ENCODE peak calls at places on chromosomes 6 and 20, in five cellular contexts. Z is heart left ventricle, F is upper lobe of right lung, R is mesendoderm, G is adrenal gland. J is an unnamed sample.

GRCh38 chr20:40652426-40652825 is 36.6 kb downstream of the MAFB start:
- DNase-seq in Z (no peak), F (no peak), G (no peak), R (no peak), J (no peak)

GRCh38 chr20:4956200-4956810 is 45.0 kb downstream of the SLC23A2 start:
- DNase-seq in F (no peak), Z (no peak), G (peak; percentile 5), R (peak; percentile 62), J (no peak)

GRCh38 chr6:166715065-166715464 is 88.0 kb upstream of the RPS6KA2 start:
- DNase-seq in G (no peak), R (peak; percentile 30), F (no peak), Z (no peak), J (no peak)

GRCh38 chr20:62855120-62855519 is 6.5 kb downstream of the TCFL5 start:
- DNase-seq in G (no peak), Z (no peak), R (no peak), F (no peak), J (no peak)

GRCh38 chr6:91276315-91276714 is 689.4 kb upstream of the MAP3K7 start:
- DNase-seq in R (peak; percentile 76), Z (no peak), F (no peak), G (no peak), J (no peak)

GRCh38 chr6:19866900-19867627 is 29.9 kb downstream of the ID4 start:
- DNase-seq in Z (no peak), R (peak; percentile 33), G (no peak), F (no peak), J (no peak)

GRCh38 chr20:37396520-37397075 is 50.7 kb downstream of the SRC start:
- DNase-seq in F (no peak), Z (no peak), G (no peak), R (peak; percentile 97), J (no peak)

GRCh38 chr6:31178143-31179041 is 7.9 kb upstream of the POU5F1 start:
- DNase-seq in Z (no peak), R (no peak), G (no peak), F (no peak), J (no peak)

GRCh38 chr20:46127396-46128010 is 9.4 kb downstream of the CD40 start:
- DNase-seq in Z (no peak), G (no peak), R (no peak), F (no peak), J (no peak)

GRCh38 chr6:30885999-30886896 is 1.9 kb downstream of the DDR1 start:
- DNase-seq in Z (peak; percentile 69), F (peak; percentile 59), G (peak; percentile 91), R (peak; percentile 94), J (no peak)

GRCh38 chr6:9540534-9541126 is 874.2 kb downstream of the TFAP2A start:
- DNase-seq in G (no peak), F (no peak), Z (no peak), R (peak; percentile 50), J (no peak)

GRCh38 chr6:22513667-22514066 is 55.7 kb upstream of the HDGFL1 start:
- DNase-seq in G (no peak), F (no peak), R (no peak), Z (no peak), J (no peak)

GRCh38 chr6:53608386-53608785 is 57.2 kb downstream of the KLHL31 start:
- DNase-seq in R (no peak), G (no peak), F (no peak), Z (no peak), J (no peak)

GRCh38 chr6:33769248-33769821 is 19.6 kb downstream of the LEMD2 start:
- DNase-seq in G (no peak), Z (no peak), F (no peak), R (no peak), J (no peak)
- H3K27ac ChIP-seq in G (no peak overlapping the region), Z (no peak overlapping the region), F (no peak overlapping the region), R (no peak overlapping the region), J (no peak overlapping the region)

GRCh38 chr6:47663462-47664216 is 34.7 kb upstream of the ADGRF4 start:
- DNase-seq in R (peak; percentile 88), G (no peak), Z (no peak), F (no peak), J (no peak)
- H3K27ac ChIP-seq in R (peak overlapping the region; percentile 2), G (no peak overlapping the region), Z (no peak overlapping the region), F (no peak overlapping the region), J (no peak overlapping the region)

GRCh38 chr6:105121981-105122380 is 57.8 kb downstream of the POPDC3 start:
- DNase-seq in Z (no peak), F (no peak), G (no peak), R (no peak), J (no peak)
- H3K27ac ChIP-seq in Z (no peak overlapping the region), F (no peak overlapping the region), G (no peak overlapping the region), R (no peak overlapping the region), J (no peak overlapping the region)

GRCh38 chr6:4608361-4609115 is 167.7 kb upstream of the CDYL start:
- DNase-seq in G (peak; percentile 56), F (no peak), R (no peak), Z (no peak), J (no peak)

GRCh38 chr6:4606016-4606415 is 170.2 kb upstream of the CDYL start:
- DNase-seq in Z (no peak), R (no peak), G (no peak), F (no peak), J (no peak)

GRCh38 chr6:4606681-4607025 is 169.6 kb upstream of the CDYL start:
- DNase-seq in R (no peak), F (no peak), Z (no peak), G (no peak), J (no peak)

GRCh38 chr6:4607026-4607704 is 169.0 kb upstream of the CDYL start:
- DNase-seq in G (peak; percentile 75), F (no peak), R (no peak), Z (no peak), J (no peak)

GRCh38 chr6:4607793-4608192 is 168.4 kb upstream of the CDYL start:
- DNase-seq in Z (no peak), R (peak; percentile 19), G (no peak), F (no peak), J (no peak)
- H3K27ac ChIP-seq in Z (no peak overlapping the region), R (no peak overlapping the region), G (peak overlapping the region; percentile 24), F (no peak overlapping the region), J (no peak overlapping the region)

DNA sequence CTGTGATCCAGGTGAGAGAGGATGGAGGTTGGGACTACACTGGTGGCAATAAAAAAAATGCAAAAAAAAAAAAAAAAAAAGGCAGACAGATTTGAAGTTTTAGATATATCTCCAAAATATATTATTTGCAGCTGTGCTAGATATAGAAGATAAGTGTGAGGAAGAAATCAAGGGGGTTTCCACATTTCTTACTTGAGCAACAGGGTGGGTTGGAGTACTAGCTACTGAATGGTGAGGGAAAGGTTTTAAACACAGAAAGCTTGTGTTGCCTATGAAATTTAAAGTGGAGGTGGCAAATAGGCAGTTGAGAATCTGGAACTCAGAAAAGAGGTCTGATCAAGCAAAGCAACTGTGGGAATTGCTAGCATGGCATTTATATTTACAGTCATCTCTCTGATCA is 59.9 kb upstream of the GNRH2 start:
- DNase-seq in R (no peak), Z (no peak), G (no peak), F (no peak), J (no peak)
- H3K27ac ChIP-seq in R (no peak overlapping the region), Z (no peak overlapping the region), G (no peak overlapping the region), F (no peak overlapping the region), J (no peak overlapping the region)

GRCh38 chr6:130632897-130633296 is 194.3 kb upstream of the SMLR1 start:
- DNase-seq in R (peak; percentile 39), F (no peak), G (no peak), Z (no peak), J (no peak)
- H3K27ac ChIP-seq in R (no peak overlapping the region), F (no peak overlapping the region), G (no peak overlapping the region), Z (no peak overlapping the region), J (no peak overlapping the region)